ENCODE peak calls at places on chromosome 6, in four cellular contexts. I, Y, L and R are unnamed samples.

GRCh38 chr6:165049362-165049761 is 260.0 kb downstream of the C6orf118 start:
- DNase-seq in I (peak; percentile 42), Y (no peak), L (peak; percentile 52), R (no peak)

GRCh38 chr6:55953384-55953783 is 78.0 kb upstream of the BMP5 start:
- DNase-seq in L (no peak), I (no peak), Y (no peak), R (no peak)

GRCh38 chr6:125780540-125781306 is 10.0 kb upstream of the NCOA7 start:
- DNase-seq in Y (peak; percentile 74), I (peak; percentile 66), L (peak; percentile 72), R (peak; percentile 59)

GRCh38 chr6:72850469-72850868 is 228.6 kb downstream of the KCNQ5 start:
- DNase-seq in L (no peak), Y (no peak), I (no peak), R (no peak)

GRCh38 chr6:16936893-16937292 is 165.0 kb upstream of the STMND1 start:
- DNase-seq in L (no peak), Y (no peak), I (no peak), R (no peak)

GRCh38 chr6:13038315-13039261 is 289.7 kb downstream of the TBC1D7 start:
- DNase-seq in Y (no peak), L (no peak), I (peak; percentile 53), R (no peak)

GRCh38 chr6:40796280-40797223 is 209.4 kb upstream of the LRFN2 start:
- DNase-seq in Y (no peak), L (peak; percentile 56), I (peak; percentile 78), R (no peak)

GRCh38 chr6:38673397-38674165 is 29.4 kb downstream of the GLO1 start:
- DNase-seq in I (no peak), L (no peak), Y (no peak), R (no peak)

GRCh38 chr6:1917628-1918371 is 308.1 kb downstream of the FOXC1 start:
- DNase-seq in I (no peak), Y (no peak), L (no peak), R (no peak)

GRCh38 chr6:144405173-144405572 is 120.0 kb downstream of the UTRN start:
- DNase-seq in Y (no peak), I (no peak), L (no peak), R (no peak)

GRCh38 chr6:166907871-166908806 is 48.2 kb downstream of the RNASET2 start:
- DNase-seq in Y (no peak), I (no peak), L (no peak), R (no peak)

GRCh38 chr6:37283268-37283667 is 25.3 kb upstream of the TMEM217 start:
- DNase-seq in L (no peak), I (peak; percentile 27), Y (no peak), R (no peak)

GRCh38 chr6:37210313-37210898 is 40.5 kb downstream of the PIM1 start:
- DNase-seq in Y (peak; percentile 85), I (peak; percentile 54), L (no peak), R (no peak)

GRCh38 chr6:40640591-40641293 is 53.6 kb upstream of the LRFN2 start:
- DNase-seq in L (no peak), Y (no peak), I (no peak), R (no peak)

GRCh38 chr6:74578339-74578738 is 627.5 kb downstream of the COL12A1 start:
- DNase-seq in Y (no peak), I (no peak), L (no peak), R (no peak)

GRCh38 chr6:28943223-28943556 is 19.4 kb upstream of the TRIM27 start:
- DNase-seq in Y (no peak), I (no peak), L (no peak), R (no peak)

GRCh38 chr6:34067814-34068213 is 78.1 kb downstream of the GRM4 start:
- DNase-seq in Y (no peak), L (no peak), I (no peak), R (no peak)

GRCh38 chr6:161169060-161169459 is 104.8 kb downstream of the AGPAT4 start:
- DNase-seq in Y (no peak), I (no peak), L (no peak), R (no peak)

GRCh38 chr6:52983159-52983848 is 11.8 kb downstream of the GSTA4 start:
- DNase-seq in I (no peak), L (no peak), Y (no peak), R (no peak)

GRCh38 chr6:105981888-105982358 is 104.2 kb upstream of the PRDM1 start:
- DNase-seq in I (no peak), L (no peak), Y (peak; percentile 24), R (no peak)

DNA sequence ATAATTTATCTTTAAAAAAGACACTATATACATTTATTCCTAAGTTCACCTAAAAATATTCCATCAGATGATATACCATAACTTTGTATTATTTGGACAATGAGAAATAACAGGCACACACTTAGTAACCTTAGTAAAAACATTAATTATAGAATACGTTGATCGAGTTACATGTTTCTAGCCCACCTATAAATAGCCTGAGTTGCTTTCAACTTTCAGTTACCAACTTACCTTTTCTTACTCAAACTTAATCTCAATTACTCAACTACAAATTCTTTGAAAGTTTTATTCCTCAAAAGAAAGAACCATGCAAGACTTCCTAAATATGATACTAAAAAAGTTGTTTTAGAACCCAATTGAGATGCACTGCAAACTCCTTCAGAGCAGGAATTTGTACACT is 12.2 kb downstream of the ARHGAP18 start:
- DNase-seq in I (no peak), Y (no peak), L (no peak), R (no peak)
- H3K4me1 ChIP-seq in I (peaks cover 5% of the 10 kb centered on the region), Y (no peaks in the 10 kb centered on the region), L (peaks cover 71% of the 10 kb centered on the region), R (peaks cover 75% of the 10 kb centered on the region)

GRCh38 chr6:48869595-48869994 is 593.5 kb downstream of the MMUT start:
- DNase-seq in Y (no peak), L (no peak), I (no peak), R (no peak)
- TF ChIP-seq CTCF in Y (no peak), L (no peak), I (no peak), R (no peak)

GRCh38 chr6:131001113-131001776 is 61.8 kb downstream of the EPB41L2 start:
- DNase-seq in I (no peak), Y (no peak), L (no peak), R (no peak)
- H3K4me1 ChIP-seq in I (peaks cover 7% of the 10 kb centered on the region), Y (peaks cover 13% of the 10 kb centered on the region), L (peaks cover 11% of the 10 kb centered on the region), R (peaks cover 22% of the 10 kb centered on the region)

GRCh38 chr6:27810768-27811298 is 101.4 kb downstream of the OR2B2 start:
- DNase-seq in Y (no peak), L (no peak), I (no peak), R (no peak)

GRCh38 chr6:27812078-27812804 is 100.0 kb downstream of the OR2B2 start:
- DNase-seq in L (no peak), Y (no peak), I (no peak), R (no peak)

GRCh38 chr6:27809067-27809938 is 102.9 kb downstream of the OR2B2 start:
- DNase-seq in L (no peak), I (no peak), Y (no peak), R (no peak)

GRCh38 chr6:27811383-27811782 is 100.8 kb downstream of the OR2B2 start:
- DNase-seq in I (no peak), L (no peak), Y (no peak), R (no peak)

DNA sequence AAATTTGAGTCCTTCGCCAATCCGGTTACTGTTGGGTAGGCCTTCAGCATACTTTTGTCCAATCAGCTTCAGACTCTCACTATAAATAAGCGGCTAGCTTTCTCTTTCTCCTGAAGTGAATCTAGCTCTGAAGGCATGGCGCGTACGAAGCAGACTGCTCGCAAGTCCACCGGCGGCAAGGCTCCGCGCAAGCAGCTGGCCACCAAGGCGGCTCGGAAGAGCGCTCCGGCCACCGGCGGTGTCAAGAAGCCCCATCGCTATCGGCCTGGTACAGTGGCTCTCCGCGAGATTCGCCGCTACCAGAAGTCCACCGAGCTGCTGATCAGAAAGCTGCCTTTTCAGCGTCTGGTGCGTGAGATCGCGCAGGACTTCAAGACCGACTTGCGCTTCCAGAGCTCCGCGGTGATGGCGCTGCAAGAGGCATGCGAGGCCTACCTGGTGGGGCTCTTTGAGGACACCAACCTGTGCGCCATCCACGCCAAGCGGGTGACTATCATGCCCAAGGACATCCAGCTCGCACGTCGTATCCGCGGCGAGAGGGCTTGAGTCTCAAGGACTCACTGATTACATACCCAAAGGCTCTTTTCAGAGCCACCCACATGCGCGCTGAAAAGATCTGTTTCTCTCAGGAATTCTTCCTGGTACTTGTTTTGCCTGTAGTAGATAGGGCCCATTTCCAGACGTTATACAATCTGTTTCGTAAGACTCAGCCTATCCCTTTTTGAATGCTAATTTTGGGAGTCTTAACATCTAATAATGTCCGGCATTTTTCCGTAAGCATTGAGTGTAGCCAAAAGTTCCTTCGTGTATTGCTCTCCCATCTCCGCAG is 102.0 kb downstream of the OR2B2 start:
- DNase-seq in L (peak; percentile 76), Y (peak; percentile 89), I (peak; percentile 68), R (peak; percentile 75)
- TF ChIP-seq CTCF in L (no peak), Y (no peak), I (no peak), R (no peak)

DNA sequence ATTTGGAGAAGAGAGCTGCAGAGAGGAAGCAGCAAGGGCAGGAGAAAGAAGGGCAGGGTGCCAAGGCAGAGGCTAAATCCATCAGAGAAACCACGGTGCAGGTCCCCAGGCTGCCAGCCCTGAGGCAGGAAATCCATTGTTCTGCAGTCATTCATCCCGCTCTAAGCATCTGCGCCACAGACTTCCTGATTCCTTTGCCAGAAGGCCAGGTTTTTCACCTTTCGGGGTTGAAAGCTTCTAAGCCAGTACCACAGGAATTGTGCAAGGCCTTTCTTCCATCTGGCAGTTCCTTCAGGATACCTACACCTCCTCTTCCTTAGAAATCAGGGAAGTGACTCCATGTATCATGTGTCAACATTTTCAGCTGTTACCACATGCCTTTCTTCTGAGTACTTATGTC is 45.6 kb downstream of the ADGRF5 start:
- DNase-seq in Y (no peak), I (peak; percentile 34), L (no peak), R (peak; percentile 47)
- H3K4me1 ChIP-seq in Y (no peaks in the 10 kb centered on the region), I (no peaks in the 10 kb centered on the region), L (no peaks in the 10 kb centered on the region), R (peaks cover 7% of the 10 kb centered on the region)

GRCh38 chr6:68990313-68990712 is 355.2 kb downstream of the ADGRB3 start:
- DNase-seq in Y (no peak), L (no peak), I (no peak), R (no peak)
- TF ChIP-seq CTCF in Y (no peak), L (no peak), I (no peak), R (no peak)

GRCh38 chr6:30722280-30723112 is 2.3 kb downstream of the TUBB start:
- DNase-seq in Y (peak; percentile 89), L (peak; percentile 88), I (peak; percentile 81), R (peak; percentile 86)
- H3K4me1 ChIP-seq in Y (peaks cover 55% of the 10 kb centered on the region), L (peaks cover 29% of the 10 kb centered on the region), I (peaks cover 20% of the 10 kb centered on the region), R (peaks cover 46% of the 10 kb centered on the region)

GRCh38 chr6:150844371-150844770 is 21.1 kb upstream of the MTHFD1L start:
- DNase-seq in L (no peak), I (no peak), Y (no peak), R (no peak)
- TF ChIP-seq CTCF in L (no peak), I (no peak), Y (no peak), R (no peak)

DNA sequence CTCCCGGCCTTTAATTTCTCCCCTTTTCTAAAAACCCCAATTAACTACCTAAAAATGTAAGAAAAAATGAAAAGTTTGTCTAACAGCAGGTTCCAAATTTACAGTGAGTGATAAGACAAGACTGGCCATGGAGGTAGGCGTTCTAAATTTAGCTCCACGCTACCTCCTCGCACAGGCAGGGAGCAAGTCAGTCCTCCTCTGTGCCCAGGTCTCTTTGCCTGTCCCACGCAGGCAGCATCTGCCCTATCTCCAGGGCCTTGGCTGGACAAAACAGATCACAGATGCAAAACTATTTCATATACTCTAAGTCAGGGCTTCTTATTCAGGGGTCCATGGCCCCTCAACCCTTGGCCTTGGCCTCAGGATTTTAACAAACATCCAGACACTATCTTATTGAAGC is 98.0 kb upstream of the JARID2 start:
- DNase-seq in Y (no peak), I (no peak), L (no peak), R (no peak)
- H3K4me1 ChIP-seq in Y (no peaks in the 10 kb centered on the region), I (no peaks in the 10 kb centered on the region), L (no peaks in the 10 kb centered on the region), R (no peaks in the 10 kb centered on the region)